ENCODE peak calls at places on chromosomes 16 and 17, in four cellular contexts. D is LNCaP clone FGC, Z is cardiac fibroblast, J is astrocyte of the cerebellum. C is an unnamed sample.
A peak's percentile ranks its signal among the peaks of the same experiment; 100 is the strongest.

GRCh38 chr17:2212328-2212981 is 91.1 kb downstream of the SMG6 start:
- DNase-seq in D (no peak), Z (peak; percentile 68), J (no peak), C (no peak)

GRCh38 chr16:79798416-79799053 is 198.0 kb upstream of the MAF start:
- DNase-seq in D (no peak), Z (no peak), J (no peak), C (no peak)

GRCh38 chr16:84929421-84930297 is 81.7 kb downstream of the ZDHHC7 start:
- DNase-seq in D (no peak), Z (no peak), J (no peak), C (no peak)

GRCh38 chr16:20868890-20869289 is 31.3 kb downstream of the DCUN1D3 start:
- DNase-seq in D (no peak), Z (peak; percentile 57), J (peak; percentile 36), C (peak; percentile 28)

GRCh38 chr16:49532243-49532870 is 158.8 kb downstream of the C16orf78 start:
- DNase-seq in D (no peak), Z (no peak), J (no peak), C (no peak)

GRCh38 chr17:8593276-8593675 is 37.2 kb downstream of the MYH10 start:
- DNase-seq in D (no peak), Z (no peak), J (no peak), C (no peak)

GRCh38 chr16:19136549-19137196 is 22.9 kb downstream of the ITPRIPL2 start:
- DNase-seq in D (no peak), Z (peak; percentile 33), J (no peak), C (no peak)

GRCh38 chr16:700684-701584 is 4.7 kb downstream of the FBXL16 start:
- DNase-seq in D (no peak), Z (no peak), J (no peak), C (no peak)

GRCh38 chr17:263773-264172 is 82.3 kb upstream of the DOC2B start:
- DNase-seq in D (no peak), Z (no peak), J (no peak), C (no peak)

GRCh38 chr17:28372203-28372944 is 880 bp downstream of the SARM1 start:
- DNase-seq in D (no peak), Z (peak; percentile 39), J (no peak), C (peak; percentile 54)

GRCh38 chr16:71666928-71667707 is 41.1 kb downstream of the MARVELD3 start:
- DNase-seq in D (no peak), Z (no peak), J (no peak), C (no peak)

GRCh38 chr16:71671165-71671564 is 45.2 kb downstream of the MARVELD3 start:
- DNase-seq in D (no peak), Z (no peak), J (no peak), C (no peak)

GRCh38 chr16:71670537-71670936 is 44.6 kb downstream of the MARVELD3 start:
- DNase-seq in D (no peak), Z (no peak), J (no peak), C (no peak)

GRCh38 chr16:71672125-71672524 is 46.1 kb downstream of the MARVELD3 start:
- DNase-seq in D (no peak), Z (no peak), J (no peak), C (no peak)

GRCh38 chr16:71669926-71670536 is 44.0 kb downstream of the MARVELD3 start:
- DNase-seq in D (no peak), Z (no peak), J (no peak), C (no peak)
- TF ChIP-seq CTCF in D (no peak), Z (no peak), J (no peak), C (no peak)

GRCh38 chr16:24834459-24835335 is 11.1 kb upstream of the SLC5A11 start:
- DNase-seq in D (no peak), Z (peak; percentile 58), J (peak; percentile 9), C (no peak)
- TF ChIP-seq CTCF in D (peak; percentile 81), Z (peak; percentile 80), J (peak; percentile 76), C (no peak)

GRCh38 chr17:81295678-81296381 is 723 bp upstream of the SLC38A10 start:
- DNase-seq in D (peak; percentile 63), Z (peak; percentile 46), J (no peak), C (no peak)
- TF ChIP-seq CTCF in D (peak; percentile 50), Z (peak; percentile 47), J (peak; percentile 51), C (peak; percentile 28)

DNA sequence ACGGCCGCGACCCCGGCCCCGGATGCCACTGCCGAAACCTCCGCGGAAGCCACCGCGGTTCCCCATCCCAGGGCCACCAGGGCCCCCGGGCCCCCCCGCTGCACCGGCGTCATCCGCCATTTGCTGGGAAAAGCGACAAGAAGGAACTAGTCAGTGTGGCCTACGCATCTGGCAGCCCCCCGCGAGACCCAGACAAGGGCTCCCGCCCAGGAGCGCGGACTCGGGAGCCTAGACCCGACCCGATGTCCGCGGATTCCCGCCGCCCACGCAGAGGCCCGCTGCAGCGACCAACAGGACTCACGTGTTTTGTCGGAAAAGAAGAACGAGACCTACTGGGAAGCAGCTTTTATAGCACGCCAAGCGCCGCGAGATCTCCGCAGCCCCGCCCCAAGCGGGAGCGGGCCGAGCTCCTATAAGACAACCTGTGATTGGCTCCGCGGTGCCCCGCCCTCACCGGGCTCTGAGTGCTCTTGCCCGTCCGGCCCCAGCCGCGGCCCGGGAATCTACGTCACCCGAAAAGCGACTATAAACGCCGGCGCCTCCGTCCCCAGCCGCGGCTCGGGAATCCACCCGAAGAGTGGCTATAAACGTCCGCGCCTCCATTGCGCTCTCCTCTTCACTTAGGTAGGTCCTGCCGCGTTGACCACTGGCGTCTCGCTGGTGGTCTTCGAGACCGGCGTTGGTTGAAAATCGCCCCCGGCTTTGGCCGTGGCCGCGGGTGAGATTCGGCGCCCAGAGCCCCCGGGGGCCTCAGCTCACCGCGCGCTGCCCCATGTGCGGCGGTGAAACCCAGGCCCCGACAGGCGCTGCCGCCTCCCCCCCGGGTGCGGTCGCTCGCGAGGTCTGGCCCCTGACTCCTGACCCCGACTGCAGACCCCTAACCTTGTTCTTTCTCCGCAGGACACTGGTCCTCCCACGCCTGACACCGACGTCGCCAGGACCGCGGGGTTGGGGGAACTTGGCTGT is at the start of gene RPS2:
- DNase-seq in D (peak; percentile 93), Z (peak; percentile 99), J (peak; percentile 97), C (peak; percentile 98)
- TF ChIP-seq CTCF in D (no peak), Z (no peak), J (no peak), C (no peak)

GRCh38 chr16:69727916-69728270 is 1.5 kb upstream of the NQO1 start:
- DNase-seq in D (no peak), Z (no peak), J (no peak), C (no peak)

GRCh38 chr16:69724414-69724873 is 1.9 kb downstream of the NQO1 start:
- DNase-seq in D (no peak), Z (no peak), J (no peak), C (no peak)

GRCh38 chr16:69724981-69725479 is 1.3 kb downstream of the NQO1 start:
- DNase-seq in D (no peak), Z (peak; percentile 38), J (no peak), C (no peak)

GRCh38 chr16:69726313-69727060 is at the start of gene NQO1:
- DNase-seq in D (peak; percentile 85), Z (peak; percentile 99), J (peak; percentile 91), C (peak; percentile 95)

GRCh38 chr16:69725480-69726312 is 664 bp downstream of the NQO1 start:
- DNase-seq in D (no peak), Z (no peak), J (no peak), C (no peak)
- TF ChIP-seq CTCF in D (no peak), Z (no peak), J (no peak), C (no peak)

DNA sequence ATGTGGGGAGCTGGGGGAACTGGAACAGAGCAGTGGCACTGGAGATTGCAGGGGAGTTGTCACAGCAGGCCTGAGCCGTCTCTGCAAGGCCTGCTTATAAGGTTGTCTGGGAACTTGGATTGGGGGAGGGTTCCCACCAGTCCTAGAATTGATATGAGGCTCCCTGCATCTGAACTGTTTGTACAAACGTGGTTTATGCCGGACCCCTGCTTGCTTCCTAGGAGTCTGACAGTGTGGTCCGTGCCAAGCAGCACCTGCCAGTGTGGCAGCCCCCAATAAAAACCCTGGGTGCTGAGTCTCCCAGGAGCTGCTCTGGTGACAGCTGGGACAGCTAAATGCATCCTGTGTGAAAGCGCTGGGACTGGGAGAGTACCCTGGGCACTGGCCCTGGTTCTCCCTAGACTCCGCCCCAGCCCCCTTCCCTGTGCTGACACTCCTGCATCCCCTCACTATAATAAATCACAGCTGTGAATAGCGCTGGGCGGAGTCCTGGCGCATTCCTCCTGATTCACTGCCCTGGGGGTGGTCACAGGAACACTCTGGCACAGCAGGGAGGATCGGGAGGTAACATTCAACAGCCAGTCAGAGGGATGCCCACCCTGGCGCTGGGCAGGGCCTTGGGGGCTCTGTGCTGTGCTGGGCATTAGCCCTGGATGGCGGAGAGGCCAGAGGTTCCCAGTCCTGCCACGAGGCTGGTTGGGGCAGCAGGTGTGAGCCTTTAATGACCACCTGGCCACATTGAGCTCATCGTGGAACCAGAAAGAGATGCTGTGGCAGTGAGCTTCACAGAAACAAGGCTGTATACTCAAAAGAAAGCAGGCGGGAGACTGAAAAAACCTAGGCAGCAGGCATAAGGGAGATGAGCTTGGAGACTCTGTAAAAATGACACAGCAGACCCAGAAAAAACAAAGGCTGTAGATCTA is 45.6 kb downstream of the RMI2 start:
- DNase-seq in D (no peak), Z (no peak), J (no peak), C (peak; percentile 22)
- TF ChIP-seq CTCF in D (no peak), Z (no peak), J (no peak), C (no peak)

C was measured in glutamatergic neuron.